ENCODE peak calls at places on chromosomes 4 and X, in eight cellular contexts. W is upper lobe of right lung; J is CD4-positive, alpha-beta memory T cell; O is tibial artery; T is iPS DF 6.9; B is A549; Y is neural progenitor cell; R is cardiac muscle cell. D is an unnamed sample.

GRCh38 chr4:87555751-87556619 is 26.8 kb upstream of the SPARCL1 start:
- DNase-seq in W (no peak), J (no peak), T (no peak), R (peak), B (peak), O (peak), Y (no peak), D (no peak)

GRCh38 chr4:74674750-74675149 is 119.6 kb downstream of the BTC start:
- DNase-seq in O (no peak), B (no peak), T (no peak), W (no peak), Y (no peak), J (no peak), R (no peak), D (no peak)

GRCh38 chrX:49754238-49754857 is 58.6 kb upstream of the PAGE1 start:
- DNase-seq in W (peak), R (peak), Y (peak), T (peak), B (peak), O (no peak), J (no peak), D (peak)

GRCh38 chr4:153166971-153167501 is 37.2 kb upstream of the TRIM2 start:
- DNase-seq in T (no peak), J (no peak), O (no peak), W (no peak), R (peak), B (no peak), Y (no peak), D (no peak)

GRCh38 chr4:577499-578450 is 1.7 kb upstream of the TMEM271 start:
- DNase-seq in J (no peak), Y (peak), T (no peak), B (no peak), O (no peak), W (no peak), R (peak), D (no peak)

GRCh38 chr4:165965503-165965902 is 92.5 kb downstream of the TLL1 start:
- DNase-seq in T (no peak), W (no peak), J (no peak), B (no peak), Y (no peak), R (no peak), O (no peak), D (no peak)

GRCh38 chrX:108132034-108132433 is 40.5 kb downstream of the ATG4A start:
- DNase-seq in B (no peak), W (no peak), T (no peak), O (no peak), Y (no peak), J (no peak), R (no peak), D (no peak)

GRCh38 chr4:159416073-159416472 is 313.2 kb downstream of the RAPGEF2 start:
- DNase-seq in J (no peak), B (no peak), R (no peak), Y (no peak), T (no peak), O (no peak), W (no peak), D (no peak)

GRCh38 chr4:53899544-53900274 is 164.7 kb downstream of the CHIC2 start:
- DNase-seq in W (no peak), T (no peak), R (peak), B (no peak), O (no peak), Y (no peak), J (no peak), D (no peak)

GRCh38 chrX:150848914-150849365 is 49.5 kb downstream of the CD99L2 start:
- DNase-seq in W (peak), O (no peak), J (no peak), R (peak), Y (no peak), T (no peak), B (peak), D (peak)

GRCh38 chr4:142940614-142941013 is 94.5 kb upstream of the INPP4B start:
- DNase-seq in T (no peak), Y (no peak), O (no peak), B (no peak), R (no peak), J (no peak), W (no peak), D (no peak)

GRCh38 chrX:42869011-42869410 is 91.0 kb upstream of the PPP1R2C start:
- DNase-seq in O (no peak), T (no peak), W (no peak), R (no peak), J (no peak), B (no peak), Y (no peak), D (no peak)

GRCh38 chr4:95231713-95232112 is 317.1 kb downstream of the UNC5C start:
- DNase-seq in O (no peak), B (no peak), J (no peak), R (no peak), T (no peak), W (no peak), Y (no peak), D (no peak)

GRCh38 chr4:67549123-67549522 is 3.8 kb upstream of the CENPC start:
- DNase-seq in B (peak), O (no peak), T (no peak), R (peak), Y (no peak), W (no peak), J (no peak), D (no peak)

GRCh38 chr4:173990126-173990878 is 293.2 kb downstream of the FBXO8 start:
- DNase-seq in T (peak), J (no peak), Y (peak), R (peak), W (no peak), O (no peak), B (peak), D (no peak)

GRCh38 chr4:19735012-19735411 is 516.7 kb upstream of the SLIT2 start:
- DNase-seq in Y (no peak), W (no peak), J (no peak), R (peak), T (no peak), O (no peak), B (no peak), D (no peak)

GRCh38 chr4:152578670-152579069 is 42.8 kb upstream of the FBXW7 start:
- DNase-seq in O (no peak), Y (no peak), W (no peak), T (no peak), B (no peak), J (no peak), R (no peak), D (no peak)

GRCh38 chr4:8855781-8856245 is 15.8 kb downstream of the HMX1 start:
- DNase-seq in T (no peak), Y (peak), R (no peak), B (no peak), O (no peak), W (no peak), J (no peak), D (no peak)

GRCh38 chrX:130106071-130106470 is 4.2 kb downstream of the ELF4 start:
- DNase-seq in Y (peak), O (peak), W (no peak), J (no peak), B (no peak), R (no peak), T (no peak), D (no peak)

GRCh38 chr4:188221090-188221489 is 81.8 kb downstream of the TRIML1 start:
- DNase-seq in W (no peak), T (no peak), R (no peak), Y (no peak), O (no peak), J (no peak), B (no peak), D (no peak)

GRCh38 chr4:86927843-86928395 is 6.9 kb upstream of the AFF1 start:
- DNase-seq in J (no peak), W (no peak), R (peak), B (peak), O (peak), T (no peak), Y (no peak), D (no peak)

GRCh38 chr4:124322234-124322831 is 390.2 kb downstream of the ANKRD50 start:
- DNase-seq in T (no peak), Y (peak), J (no peak), R (peak), B (peak), O (no peak), W (no peak), D (no peak)

GRCh38 chrX:119482041-119482440 is 13.8 kb downstream of the SLC25A5 start:
- DNase-seq in O (no peak), W (no peak), R (no peak), B (no peak), Y (no peak), T (no peak), J (no peak), D (no peak)
- H3K27ac ChIP-seq in O (peak), W (peak), R (no peak), B (peak), Y (no peak), T (no peak), J (peak), D (peak)

DNA sequence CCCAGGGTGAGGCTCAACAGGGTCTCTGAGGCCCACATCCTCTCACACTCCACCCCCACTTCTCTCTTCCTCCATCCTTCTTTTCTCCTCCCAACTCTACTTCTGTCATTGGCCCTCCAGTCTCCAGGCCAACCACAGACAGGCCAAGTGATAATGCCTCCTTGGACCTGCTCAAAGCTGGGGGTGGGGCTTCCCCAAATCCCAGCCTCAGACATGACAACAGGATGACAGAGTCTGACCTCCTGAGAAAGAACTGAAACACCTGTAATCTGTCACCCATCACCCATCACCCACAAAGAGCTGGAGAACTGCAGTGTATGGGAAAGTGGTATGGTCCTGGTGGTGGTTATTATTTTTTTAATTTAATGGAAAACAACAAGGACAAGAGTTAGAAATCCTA is 72.6 kb downstream of the SH3KBP1 start:
- DNase-seq in Y (no peak), R (no peak), O (no peak), B (no peak), W (no peak), J (no peak), T (no peak), D (no peak)
- H3K27ac ChIP-seq in Y (no peak), R (no peak), O (no peak), B (no peak), W (no peak), J (no peak), T (no peak), D (no peak)

GRCh38 chrX:30576881-30577280 is 685 bp downstream of the TASL start:
- DNase-seq in W (no peak), R (no peak), T (no peak), J (no peak), B (no peak), Y (no peak), O (no peak), D (no peak)
- H3K27ac ChIP-seq in W (peak), R (no peak), T (no peak), J (peak), B (no peak), Y (no peak), O (no peak), D (peak)

GRCh38 chr4:2944091-2944482 is 19.1 kb downstream of the NOP14 start:
- DNase-seq in O (no peak), T (no peak), J (no peak), B (no peak), W (no peak), Y (no peak), R (no peak), D (no peak)

GRCh38 chr4:2942532-2943363 is 20.5 kb downstream of the NOP14 start:
- DNase-seq in B (no peak), R (no peak), J (peak), W (peak), O (no peak), T (no peak), Y (no peak), D (no peak)

GRCh38 chr4:2942037-2942531 is 21.1 kb downstream of the NOP14 start:
- DNase-seq in Y (no peak), B (no peak), R (no peak), O (no peak), W (no peak), T (no peak), J (no peak), D (no peak)

GRCh38 chr4:2944882-2945526 is 18.2 kb downstream of the NOP14 start:
- DNase-seq in T (no peak), J (no peak), B (no peak), Y (no peak), O (no peak), W (no peak), R (no peak), D (no peak)

DNA sequence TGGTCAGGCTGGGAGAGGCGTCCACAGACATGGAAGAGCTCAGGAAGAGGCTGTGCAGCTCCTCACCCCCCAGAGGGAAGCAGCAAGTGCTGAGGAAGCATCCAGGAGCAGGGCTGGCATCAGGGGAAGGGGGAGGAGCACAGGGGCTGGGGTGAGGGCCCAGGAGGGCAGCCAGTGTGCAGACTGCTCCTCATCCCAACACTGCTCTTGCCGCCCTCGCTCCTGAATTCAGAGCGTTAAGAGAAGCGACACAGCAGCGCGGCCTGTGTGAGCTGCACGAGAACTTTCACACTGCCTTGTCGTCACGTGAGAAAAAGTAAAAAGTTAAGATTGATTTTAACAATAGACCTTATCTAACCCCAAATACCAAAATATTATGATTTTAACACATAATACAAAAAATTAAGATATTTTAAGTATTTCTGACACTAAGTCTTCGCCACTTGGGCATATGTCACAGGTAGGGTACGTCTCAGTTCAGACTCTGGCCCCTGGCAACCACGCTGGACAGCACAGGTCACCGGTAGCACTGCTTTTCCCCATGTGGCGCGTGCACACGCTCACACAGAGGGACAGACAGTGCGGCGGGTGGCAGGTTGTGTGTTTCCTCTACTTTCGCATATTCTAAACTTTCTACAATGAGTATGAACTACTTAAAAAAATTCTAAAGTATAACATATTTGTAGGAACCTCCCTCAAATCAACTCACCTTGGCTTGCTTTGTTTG is 19.7 kb downstream of the NOP14 start:
- DNase-seq in Y (no peak), T (no peak), O (no peak), B (no peak), W (no peak), R (no peak), J (no peak), D (no peak)
- H3K27ac ChIP-seq in Y (no peak), T (no peak), O (no peak), B (no peak), W (no peak), R (no peak), J (peak), D (no peak)

DNA sequence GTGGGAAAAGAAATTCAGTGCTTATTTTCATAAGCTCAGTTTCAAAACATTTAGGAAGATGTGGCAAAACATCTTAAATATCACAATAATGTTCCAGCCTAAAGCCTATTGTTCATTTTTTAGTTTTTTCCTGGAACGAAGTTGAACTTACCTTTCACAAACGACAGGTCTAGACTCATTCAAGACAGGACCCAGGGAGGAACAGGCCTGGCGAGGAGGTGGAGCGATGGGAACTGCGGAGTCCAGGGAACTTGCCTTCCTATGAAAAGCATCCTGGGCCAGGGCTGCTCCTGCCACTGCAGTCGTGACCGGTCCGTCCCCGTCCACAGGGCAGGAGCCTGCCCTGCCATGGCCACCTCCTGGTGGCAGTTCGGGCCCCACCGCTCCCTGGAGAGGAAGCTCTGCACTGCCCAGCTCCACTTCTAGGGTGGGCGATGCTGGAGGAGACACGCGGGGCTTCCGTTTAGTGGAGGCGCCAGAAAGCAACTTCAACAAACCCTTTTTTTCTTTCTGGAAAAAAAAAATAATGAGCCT is 96.7 kb upstream of the CBR4 start:
- DNase-seq in R (no peak), J (no peak), Y (no peak), W (no peak), O (no peak), B (no peak), T (no peak), D (no peak)
- H3K27ac ChIP-seq in R (no peak), J (no peak), Y (peak), W (no peak), O (no peak), B (no peak), T (no peak), D (no peak)

DNA sequence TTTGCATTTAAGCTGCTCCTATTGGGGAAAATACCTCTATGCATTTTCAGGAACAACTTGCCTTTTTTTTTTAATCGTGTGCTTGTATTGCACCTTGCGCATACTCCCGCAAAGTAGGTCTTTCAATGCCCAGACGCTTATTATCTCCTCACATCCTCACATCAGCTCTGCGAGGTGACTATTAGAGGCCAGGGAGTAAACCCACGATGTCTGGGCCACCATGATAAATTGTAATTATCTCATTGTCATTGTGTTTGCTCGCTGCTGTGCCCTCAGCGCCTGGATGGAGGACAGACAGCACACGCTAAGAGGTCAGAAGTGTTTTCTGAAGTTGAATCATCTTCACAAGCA is 974 bp upstream of the RELL1 start:
- DNase-seq in W (no peak), T (no peak), Y (peak), O (no peak), B (no peak), J (no peak), R (no peak), D (no peak)
- H3K27ac ChIP-seq in W (peak), T (no peak), Y (no peak), O (peak), B (peak), J (peak), R (no peak), D (peak)

D was measured in left lung.